ENCODE peak calls at places on chromosomes 6 and 20, in nine cellular contexts. Z is AG10803; G is CD4-positive, alpha-beta T cell; X is mammary epithelial cell; N is WTC11; J is nephron progenitor cell; V is neural progenitor cell; M is fibroblast of lung; A is astrocyte. S is an unnamed sample.
A peak's percentile ranks its signal among the peaks of the same experiment; 100 is the strongest.

GRCh38 chr20:23915844-23916243 is 36.3 kb upstream of the CST5 start:
- DNase-seq in Z (no peak), G (no peak), X (peak; percentile 12), N (no peak), J (no peak), V (no peak), M (no peak), A (no peak), S (no peak)

GRCh38 chr20:4230651-4231050 is 215.3 kb upstream of the RNF24 start:
- DNase-seq in Z (no peak), G (no peak), X (peak; percentile 49), N (no peak), J (no peak), V (peak; percentile 57), M (no peak), A (no peak), S (no peak)

GRCh38 chr6:132132420-132132819 is 181.2 kb upstream of the CCN2 start:
- DNase-seq in Z (peak; percentile 62), G (no peak), X (no peak), N (no peak), J (no peak), V (peak; percentile 11), M (peak; percentile 84), A (peak; percentile 80), S (no peak)

GRCh38 chr6:157561929-157562810 is 181.2 kb downstream of the ZDHHC14 start:
- DNase-seq in Z (no peak), G (no peak), X (no peak), N (no peak), J (no peak), V (no peak), M (no peak), A (no peak), S (no peak)

GRCh38 chr6:166257911-166258318 is 50.3 kb downstream of the PRR18 start:
- DNase-seq in Z (no peak), G (peak; percentile 69), X (peak; percentile 12), N (no peak), J (no peak), V (no peak), M (no peak), A (no peak), S (no peak)

GRCh38 chr20:21507275-21508229 is 6.3 kb downstream of the NKX2-2 start:
- DNase-seq in Z (no peak), G (no peak), X (no peak), N (no peak), J (no peak), V (peak; percentile 36), M (no peak), A (no peak), S (no peak)

GRCh38 chr20:45176526-45176925 is 1.8 kb downstream of the PI3 start:
- DNase-seq in Z (no peak), G (no peak), X (no peak), N (no peak), J (no peak), V (no peak), M (no peak), A (no peak), S (no peak)

GRCh38 chr6:71040043-71040442 is 83.2 kb upstream of the B3GAT2 start:
- DNase-seq in Z (no peak), G (no peak), X (no peak), N (no peak), J (no peak), V (peak; percentile 43), M (no peak), A (no peak), S (no peak)

GRCh38 chr6:7241709-7242645 is 71.0 kb downstream of the SSR1 start:
- DNase-seq in Z (no peak), G (no peak), X (no peak), N (no peak), J (no peak), V (peak; percentile 27), M (peak; percentile 40), A (peak; percentile 34), S (peak; percentile 42)

GRCh38 chr20:35111141-35111888 is 18.7 kb upstream of the TRPC4AP start:
- DNase-seq in Z (peak; percentile 80), G (no peak), X (peak; percentile 91), N (no peak), J (no peak), V (no peak), M (peak; percentile 93), A (peak; percentile 90), S (no peak)

GRCh38 chr6:142550310-142550709 is 248.5 kb downstream of the ADGRG6 start:
- DNase-seq in Z (no peak), G (no peak), X (no peak), N (no peak), J (no peak), V (no peak), M (no peak), A (no peak), S (no peak)

GRCh38 chr6:142548571-142548970 is 246.8 kb downstream of the ADGRG6 start:
- DNase-seq in Z (no peak), G (no peak), X (no peak), N (no peak), J (no peak), V (no peak), M (no peak), A (no peak), S (no peak)

DNA sequence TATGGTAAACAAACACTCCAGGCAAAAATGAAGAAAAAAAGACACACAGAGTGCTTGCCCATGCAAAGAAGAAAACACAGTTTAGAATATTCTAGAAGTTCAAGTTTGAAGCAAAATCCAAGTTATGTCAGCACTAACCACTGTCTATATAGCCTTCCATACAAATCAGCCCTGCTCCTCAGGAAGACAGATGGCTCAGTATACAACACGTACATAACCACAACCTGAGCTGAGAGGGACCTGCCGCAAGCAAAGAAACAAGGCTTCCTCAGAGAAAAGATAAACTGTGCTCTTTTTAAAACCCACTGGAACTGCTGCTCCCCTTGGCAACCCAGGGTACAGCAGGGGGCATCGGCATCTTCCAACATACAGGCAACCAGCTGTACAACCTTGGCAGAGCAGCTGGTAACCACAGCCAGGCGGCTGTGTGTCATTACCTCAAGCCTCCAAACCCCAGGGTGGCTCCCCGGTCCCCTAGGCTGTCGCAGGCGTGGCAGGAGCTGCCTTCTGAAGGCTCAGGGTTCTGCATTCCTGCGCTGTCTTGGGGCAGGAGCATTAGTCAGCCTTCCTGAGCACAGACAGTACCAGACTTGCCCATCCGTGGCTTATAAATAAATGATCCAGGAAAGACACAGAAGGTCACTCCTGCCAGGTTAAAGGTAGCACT is 249.5 kb downstream of the ADGRG6 start:
- DNase-seq in Z (peak; percentile 23), G (peak; percentile 48), X (peak; percentile 84), N (peak; percentile 12), J (no peak), V (peak; percentile 13), M (peak; percentile 42), A (peak; percentile 11), S (no peak)
- TF ChIP-seq CTCF in Z (peak; percentile 29), G (no peak), X (peak; percentile 41), N (no peak), J (no peak), V (no peak), M (no peak), A (no peak), S (no peak)

GRCh38 chr20:51318058-51318960 is 224.2 kb downstream of the NFATC2 start:
- DNase-seq in Z (no peak), G (peak; percentile 25), X (no peak), N (peak; percentile 92), J (peak; percentile 84), V (peak; percentile 84), M (no peak), A (no peak), S (peak; percentile 70)
- TF ChIP-seq CTCF in Z (peak; percentile 40), G (peak; percentile 43), X (peak; percentile 50), N (peak; percentile 96), J (peak; percentile 66), V (peak; percentile 95), M (peak; percentile 34), A (peak; percentile 49), S (peak; percentile 78)

GRCh38 chr6:112429226-112429625 is 82.1 kb downstream of the RFPL4B start:
- DNase-seq in Z (peak; percentile 44), G (no peak), X (peak; percentile 6), N (peak; percentile 27), J (no peak), V (peak; percentile 39), M (peak; percentile 48), A (peak; percentile 38), S (no peak)
- TF ChIP-seq CTCF in Z (peak; percentile 36), G (no peak), X (peak; percentile 12), N (no peak), J (no peak), V (peak; percentile 53), M (peak; percentile 23), A (peak; percentile 14), S (peak; percentile 37)

GRCh38 chr6:32195652-32195901 is 3.1 kb upstream of the GPSM3 start:
- DNase-seq in Z (peak; percentile 100), G (peak; percentile 100), X (peak; percentile 100), N (peak; percentile 100), J (peak; percentile 100), V (peak; percentile 100), M (peak; percentile 100), A (peak; percentile 97), S (peak; percentile 100)

GRCh38 chr6:32196682-32197616 is 4.5 kb upstream of the GPSM3 start:
- DNase-seq in Z (no peak), G (no peak), X (no peak), N (no peak), J (no peak), V (peak; percentile 29), M (peak; percentile 19), A (peak; percentile 6), S (no peak)

GRCh38 chr6:32194388-32194787 is 1.9 kb upstream of the GPSM3 start:
- DNase-seq in Z (no peak), G (no peak), X (no peak), N (no peak), J (no peak), V (no peak), M (no peak), A (no peak), S (no peak)

GRCh38 chr6:32195902-32196681 is 3.6 kb upstream of the GPSM3 start:
- DNase-seq in Z (peak; percentile 79), G (peak; percentile 39), X (peak; percentile 79), N (peak; percentile 90), J (peak; percentile 80), V (peak; percentile 93), M (peak; percentile 91), A (peak; percentile 85), S (peak; percentile 75)

GRCh38 chr6:32194825-32195651 is 2.6 kb upstream of the GPSM3 start:
- DNase-seq in Z (peak; percentile 61), G (no peak), X (peak; percentile 42), N (no peak), J (no peak), V (peak; percentile 53), M (peak; percentile 45), A (peak; percentile 35), S (no peak)
- TF ChIP-seq CTCF in Z (peak; percentile 72), G (peak; percentile 44), X (peak; percentile 66), N (peak; percentile 4), J (no peak), V (peak; percentile 37), M (peak; percentile 61), A (peak; percentile 52), S (peak; percentile 46)

S was measured in progenitor cell of endocrine pancreas.